ENCODE peak calls at places on chromosomes 7 and 10, in five cellular contexts. One of them, this sample, is unnamed.

GRCh38 chr10:77355844-77356243 is 281.8 kb downstream of the KCNMA1 start:
- DNase-seq in uterus: no peak
- DNase-seq in AG04450: peak
- DNase-seq in fibroblast of mammary gland: peak
- DNase-seq in fibroblast of lung: peak
- DNase-seq in this sample: peak

GRCh38 chr10:44824607-44825006 is 86.5 kb upstream of the TMEM72 start:
- DNase-seq in uterus: no peak
- DNase-seq in AG04450: no peak
- DNase-seq in fibroblast of mammary gland: no peak
- DNase-seq in fibroblast of lung: no peak
- DNase-seq in this sample: no peak

GRCh38 chr7:155518633-155519032 is 27.7 kb downstream of the CNPY1 start:
- DNase-seq in uterus: no peak
- DNase-seq in AG04450: no peak
- DNase-seq in fibroblast of mammary gland: no peak
- DNase-seq in fibroblast of lung: no peak
- DNase-seq in this sample: no peak

GRCh38 chr10:50367732-50368131 is 116.4 kb upstream of the ASAH2 start:
- DNase-seq in uterus: no peak
- DNase-seq in AG04450: no peak
- DNase-seq in fibroblast of mammary gland: peak
- DNase-seq in fibroblast of lung: peak
- DNase-seq in this sample: peak

GRCh38 chr10:36888925-36889573 is 236.3 kb upstream of the ANKRD30A start:
- DNase-seq in uterus: no peak
- DNase-seq in AG04450: no peak
- DNase-seq in fibroblast of mammary gland: peak
- DNase-seq in fibroblast of lung: no peak
- DNase-seq in this sample: peak

GRCh38 chr7:38463277-38464224 is 167.6 kb downstream of the AMPH start:
- DNase-seq in uterus: no peak
- DNase-seq in AG04450: peak
- DNase-seq in fibroblast of mammary gland: peak
- DNase-seq in fibroblast of lung: peak
- DNase-seq in this sample: peak

GRCh38 chr10:74039561-74040145 is 41.7 kb downstream of the VCL start:
- DNase-seq in uterus: peak
- DNase-seq in AG04450: no peak
- DNase-seq in fibroblast of mammary gland: peak
- DNase-seq in fibroblast of lung: peak
- DNase-seq in this sample: peak

GRCh38 chr10:97210576-97210975 is 24.8 kb upstream of the SLIT1 start:
- DNase-seq in uterus: peak
- DNase-seq in AG04450: peak
- DNase-seq in fibroblast of mammary gland: peak
- DNase-seq in fibroblast of lung: peak
- DNase-seq in this sample: peak

GRCh38 chr10:67772894-67773511 is 65.0 kb downstream of the DNAJC12 start:
- DNase-seq in uterus: no peak
- DNase-seq in AG04450: peak
- DNase-seq in fibroblast of mammary gland: peak
- DNase-seq in fibroblast of lung: peak
- DNase-seq in this sample: no peak

GRCh38 chr10:4450981-4451501 is 375.0 kb upstream of the AKR1E2 start:
- DNase-seq in uterus: no peak
- DNase-seq in AG04450: peak
- DNase-seq in fibroblast of mammary gland: peak
- DNase-seq in fibroblast of lung: peak
- DNase-seq in this sample: peak

GRCh38 chr7:18667466-18667865 is 171.9 kb downstream of the HDAC9 start:
- DNase-seq in uterus: no peak
- DNase-seq in AG04450: peak
- DNase-seq in fibroblast of mammary gland: peak
- DNase-seq in fibroblast of lung: peak
- DNase-seq in this sample: peak

GRCh38 chr7:28840515-28841125 is 117.5 kb downstream of the TRIL start:
- DNase-seq in uterus: no peak
- DNase-seq in AG04450: no peak
- DNase-seq in fibroblast of mammary gland: peak
- DNase-seq in fibroblast of lung: no peak
- DNase-seq in this sample: peak

GRCh38 chr10:90845726-90846125 is 12.1 kb downstream of the HTR7 start:
- DNase-seq in uterus: no peak
- DNase-seq in AG04450: no peak
- DNase-seq in fibroblast of mammary gland: no peak
- DNase-seq in fibroblast of lung: no peak
- DNase-seq in this sample: no peak

DNA sequence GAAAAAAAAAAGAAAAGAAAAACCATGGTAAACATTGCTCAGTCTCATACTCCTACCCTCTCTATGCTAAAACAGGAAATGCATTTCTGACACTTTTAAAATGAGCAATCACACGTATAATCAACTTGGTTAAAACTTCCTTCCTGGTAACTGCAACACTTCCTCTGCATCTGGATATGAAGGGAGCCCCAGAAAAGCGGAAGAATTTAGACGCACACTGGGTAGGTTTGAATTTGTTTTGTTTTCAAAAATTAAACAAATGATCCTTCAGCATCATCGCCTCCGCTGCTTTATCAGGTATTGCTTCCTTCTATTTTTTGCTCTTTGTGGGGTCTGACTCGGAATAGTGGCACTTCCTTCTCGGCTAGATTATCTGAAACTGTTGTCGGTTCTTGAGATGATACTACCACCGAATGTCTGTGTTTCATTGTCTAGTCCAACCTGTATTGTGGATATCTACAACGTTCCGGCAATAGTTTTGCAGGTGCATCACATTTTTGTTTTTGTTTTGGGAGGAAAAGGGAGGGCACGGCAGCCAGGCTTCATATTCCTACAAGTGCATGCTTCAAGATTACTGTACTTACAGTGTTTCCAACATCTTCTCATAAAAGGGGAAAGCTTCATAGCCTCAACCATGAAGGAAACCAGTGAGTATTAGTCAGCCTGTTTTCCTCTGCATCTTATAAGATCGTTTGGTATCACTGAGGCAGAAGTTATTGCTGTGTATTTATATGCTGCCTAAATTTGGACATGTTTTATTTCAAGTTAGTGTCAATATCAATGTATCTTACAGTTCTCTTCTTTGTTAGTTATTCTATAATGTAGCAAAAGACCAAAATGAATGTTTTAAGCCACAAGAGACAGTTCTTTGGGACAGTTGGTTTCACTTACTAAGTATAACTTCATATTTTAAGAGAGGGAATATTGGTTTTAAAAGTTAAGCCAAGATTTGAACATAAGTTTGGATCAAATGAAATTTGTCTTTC is at the start of gene PIK3CG:
- DNase-seq in uterus: no peak
- DNase-seq in AG04450: no peak
- DNase-seq in fibroblast of mammary gland: no peak
- DNase-seq in fibroblast of lung: no peak
- DNase-seq in this sample: no peak
- H3K4me3 ChIP-seq in uterus: peak
- H3K4me3 ChIP-seq in AG04450: no peak
- H3K4me3 ChIP-seq in fibroblast of mammary gland: no peak
- H3K4me3 ChIP-seq in fibroblast of lung: no peak
- H3K4me3 ChIP-seq in this sample: no peak

GRCh38 chr10:22324893-22325271 is 4.0 kb downstream of the BMI1 start:
- DNase-seq in uterus: no peak
- DNase-seq in AG04450: no peak
- DNase-seq in fibroblast of mammary gland: no peak
- DNase-seq in fibroblast of lung: no peak
- DNase-seq in this sample: no peak

GRCh38 chr10:22322663-22323160 is 1.8 kb downstream of the BMI1 start:
- DNase-seq in uterus: no peak
- DNase-seq in AG04450: no peak
- DNase-seq in fibroblast of mammary gland: no peak
- DNase-seq in fibroblast of lung: no peak
- DNase-seq in this sample: no peak

GRCh38 chr10:22325272-22325947 is 4.5 kb downstream of the BMI1 start:
- DNase-seq in uterus: peak
- DNase-seq in AG04450: peak
- DNase-seq in fibroblast of mammary gland: peak
- DNase-seq in fibroblast of lung: peak
- DNase-seq in this sample: peak

GRCh38 chr10:22323538-22324305 is 2.8 kb downstream of the BMI1 start:
- DNase-seq in uterus: no peak
- DNase-seq in AG04450: no peak
- DNase-seq in fibroblast of mammary gland: no peak
- DNase-seq in fibroblast of lung: no peak
- DNase-seq in this sample: no peak

DNA sequence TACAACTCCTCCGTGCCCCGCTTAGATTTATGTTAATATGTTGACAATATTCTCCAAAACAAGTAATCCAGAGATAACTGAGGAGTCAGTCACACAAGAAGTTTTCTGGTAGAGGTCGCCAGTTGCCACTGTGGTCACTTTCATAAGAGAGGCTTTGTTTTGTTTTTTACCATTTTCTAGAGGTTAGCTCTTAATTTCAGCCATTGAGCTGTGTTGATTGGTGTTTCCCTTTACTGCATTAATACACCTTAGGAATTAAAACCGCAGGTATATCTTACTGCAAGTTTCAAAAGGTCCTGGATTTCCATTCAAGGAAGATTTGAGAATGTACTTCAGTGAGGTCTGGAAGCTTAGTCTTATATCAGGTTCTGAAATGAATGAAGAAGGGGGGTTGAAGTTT is 3.5 kb downstream of the BMI1 start:
- DNase-seq in uterus: no peak
- DNase-seq in AG04450: no peak
- DNase-seq in fibroblast of mammary gland: no peak
- DNase-seq in fibroblast of lung: no peak
- DNase-seq in this sample: no peak
- H3K4me3 ChIP-seq in uterus: no peak
- H3K4me3 ChIP-seq in AG04450: no peak
- H3K4me3 ChIP-seq in fibroblast of mammary gland: no peak
- H3K4me3 ChIP-seq in fibroblast of lung: peak
- H3K4me3 ChIP-seq in this sample: no peak

GRCh38 chr10:11009471-11010308 is 8.0 kb upstream of the CELF2 start:
- DNase-seq in uterus: no peak
- DNase-seq in AG04450: no peak
- DNase-seq in fibroblast of mammary gland: peak
- DNase-seq in fibroblast of lung: peak
- DNase-seq in this sample: no peak

GRCh38 chr10:11005626-11006427 is 11.8 kb upstream of the CELF2 start:
- DNase-seq in uterus: no peak
- DNase-seq in AG04450: no peak
- DNase-seq in fibroblast of mammary gland: no peak
- DNase-seq in fibroblast of lung: no peak
- DNase-seq in this sample: no peak

GRCh38 chr10:11010582-11010981 is 7.1 kb upstream of the CELF2 start:
- DNase-seq in uterus: no peak
- DNase-seq in AG04450: no peak
- DNase-seq in fibroblast of mammary gland: no peak
- DNase-seq in fibroblast of lung: no peak
- DNase-seq in this sample: no peak

GRCh38 chr10:11006428-11006825 is 11.2 kb upstream of the CELF2 start:
- DNase-seq in uterus: no peak
- DNase-seq in AG04450: no peak
- DNase-seq in fibroblast of mammary gland: no peak
- DNase-seq in fibroblast of lung: no peak
- DNase-seq in this sample: no peak

GRCh38 chr10:11007661-11008060 is 10.0 kb upstream of the CELF2 start:
- DNase-seq in uterus: no peak
- DNase-seq in AG04450: no peak
- DNase-seq in fibroblast of mammary gland: no peak
- DNase-seq in fibroblast of lung: no peak
- DNase-seq in this sample: no peak
- H3K4me3 ChIP-seq in uterus: no peak
- H3K4me3 ChIP-seq in AG04450: no peak
- H3K4me3 ChIP-seq in fibroblast of mammary gland: no peak
- H3K4me3 ChIP-seq in fibroblast of lung: no peak
- H3K4me3 ChIP-seq in this sample: no peak

DNA sequence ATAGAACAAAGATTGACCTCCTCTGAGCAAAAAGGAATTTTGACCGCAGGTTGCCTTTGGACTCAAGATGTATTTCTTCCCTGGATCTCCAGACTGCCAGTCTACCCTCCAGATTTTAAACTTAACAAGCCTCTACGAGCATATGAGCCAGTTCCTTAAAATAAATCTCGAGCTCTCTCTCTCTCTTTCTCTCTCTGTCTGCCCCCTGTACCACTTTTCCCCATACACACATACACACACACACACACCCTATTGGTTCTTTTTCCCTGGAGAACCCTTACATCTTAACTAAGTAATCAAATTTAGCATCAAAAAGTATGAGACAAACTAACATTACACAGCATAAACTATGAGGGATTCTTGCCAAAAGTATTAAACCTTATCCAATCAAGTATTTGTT is 11.4 kb downstream of the BCAP29 start:
- DNase-seq in uterus: no peak
- DNase-seq in AG04450: no peak
- DNase-seq in fibroblast of mammary gland: peak
- DNase-seq in fibroblast of lung: no peak
- DNase-seq in this sample: peak
- H3K4me3 ChIP-seq in uterus: no peak
- H3K4me3 ChIP-seq in AG04450: no peak
- H3K4me3 ChIP-seq in fibroblast of mammary gland: no peak
- H3K4me3 ChIP-seq in fibroblast of lung: no peak
- H3K4me3 ChIP-seq in this sample: no peak

GRCh38 chr10:104681485-104681884 is 40.4 kb downstream of the SORCS3 start:
- DNase-seq in uterus: no peak
- DNase-seq in AG04450: no peak
- DNase-seq in fibroblast of mammary gland: no peak
- DNase-seq in fibroblast of lung: no peak
- DNase-seq in this sample: no peak
- H3K4me3 ChIP-seq in uterus: peak
- H3K4me3 ChIP-seq in AG04450: no peak
- H3K4me3 ChIP-seq in fibroblast of mammary gland: no peak
- H3K4me3 ChIP-seq in fibroblast of lung: no peak
- H3K4me3 ChIP-seq in this sample: no peak

DNA sequence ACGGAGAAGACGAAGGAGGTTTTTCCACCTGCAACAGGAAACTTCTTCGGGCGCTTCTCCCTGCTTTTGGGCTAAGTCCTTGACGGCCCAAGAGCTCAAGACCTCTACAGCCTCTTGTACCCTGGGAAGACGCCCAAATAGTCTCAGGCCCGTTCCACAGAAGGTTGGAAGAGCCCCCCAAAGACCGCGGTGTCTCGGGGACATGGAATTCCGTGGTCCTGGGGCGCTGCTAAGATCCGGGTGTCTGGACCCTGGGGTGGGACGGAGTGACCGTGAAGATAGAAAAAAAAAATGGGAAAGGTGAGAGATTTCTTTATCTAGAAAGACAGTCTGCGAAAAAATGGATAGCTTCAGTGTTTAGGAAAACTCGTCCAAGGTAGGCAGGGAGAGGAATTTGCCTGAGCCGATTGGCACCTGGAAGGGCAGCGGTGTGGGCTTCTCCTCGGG is 398 bp downstream of the GAD2 start:
- DNase-seq in uterus: no peak
- DNase-seq in AG04450: no peak
- DNase-seq in fibroblast of mammary gland: no peak
- DNase-seq in fibroblast of lung: no peak
- DNase-seq in this sample: no peak
- H3K4me3 ChIP-seq in uterus: no peak
- H3K4me3 ChIP-seq in AG04450: no peak
- H3K4me3 ChIP-seq in fibroblast of mammary gland: no peak
- H3K4me3 ChIP-seq in fibroblast of lung: no peak
- H3K4me3 ChIP-seq in this sample: no peak

DNA sequence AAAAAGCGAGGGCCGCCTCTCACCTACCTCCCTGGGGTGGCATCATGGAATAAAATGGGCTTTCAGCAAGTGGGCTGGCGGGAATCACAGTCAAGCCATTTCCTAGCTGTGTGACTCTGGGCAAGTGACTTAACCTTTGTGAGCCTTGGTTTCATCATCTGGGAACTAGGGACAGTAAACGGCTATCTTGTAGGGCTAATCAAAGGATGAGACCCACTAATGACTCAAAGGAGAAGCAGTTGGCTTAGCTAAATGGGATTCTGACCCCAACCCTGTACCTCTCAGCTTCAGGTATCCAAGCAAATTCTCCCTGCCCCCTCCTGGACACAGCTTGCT is 25.8 kb downstream of the TRIM8 start:
- DNase-seq in uterus: no peak
- DNase-seq in AG04450: no peak
- DNase-seq in fibroblast of mammary gland: no peak
- DNase-seq in fibroblast of lung: no peak
- DNase-seq in this sample: no peak
- H3K4me3 ChIP-seq in uterus: no peak
- H3K4me3 ChIP-seq in AG04450: no peak
- H3K4me3 ChIP-seq in fibroblast of mammary gland: no peak
- H3K4me3 ChIP-seq in fibroblast of lung: no peak
- H3K4me3 ChIP-seq in this sample: no peak

This sample was measured in fibroblast of villous mesenchyme.